ENCODE peak calls at places on chromosome 18, in five cellular contexts. I is cardiac muscle cell, H is Panc1, O is kidney, M is fibroblast of villous mesenchyme. C is an unnamed sample.

GRCh38 chr18:31977270-31977872 is 34.4 kb upstream of the TRAPPC8 start:
- DNase-seq in I (peak), H (no peak), O (no peak), M (peak), C (peak)

GRCh38 chr18:13608791-13609552 is 117.4 kb downstream of the FAM210A start:
- DNase-seq in I (no peak), H (no peak), O (no peak), M (no peak), C (no peak)

GRCh38 chr18:35810505-35810904 is 162.0 kb upstream of the RMP24 start:
- DNase-seq in I (no peak), H (no peak), O (no peak), M (no peak), C (no peak)

GRCh38 chr18:36179562-36180334 is 7.5 kb upstream of the MOCOS start:
- DNase-seq in I (peak), H (no peak), O (no peak), M (peak), C (peak)

GRCh38 chr18:13292736-13293135 is 74.2 kb downstream of the LDLRAD4 start:
- DNase-seq in I (no peak), H (no peak), O (no peak), M (no peak), C (no peak)

GRCh38 chr18:30743033-30743432 is 299.5 kb downstream of the DSC3 start:
- DNase-seq in I (no peak), H (no peak), O (no peak), M (no peak), C (no peak)

GRCh38 chr18:46574740-46575108 is 82.3 kb downstream of the LOXHD1 start:
- DNase-seq in I (no peak), H (no peak), O (no peak), M (no peak), C (no peak)

GRCh38 chr18:35155403-35156117 is 85.3 kb upstream of the ZNF397 start:
- DNase-seq in I (peak), H (no peak), O (no peak), M (no peak), C (peak)

GRCh38 chr18:57833441-57834101 is 30.5 kb upstream of the ATP8B1 start:
- DNase-seq in I (peak), H (no peak), O (no peak), M (peak), C (no peak)

GRCh38 chr18:44866103-44866502 is 185.4 kb downstream of the SETBP1 start:
- DNase-seq in I (no peak), H (no peak), O (no peak), M (no peak), C (no peak)

GRCh38 chr18:44859263-44859662 is 178.6 kb downstream of the SETBP1 start:
- DNase-seq in I (no peak), H (no peak), O (no peak), M (no peak), C (no peak)

GRCh38 chr18:44857744-44858143 is 177.1 kb downstream of the SETBP1 start:
- DNase-seq in I (no peak), H (no peak), O (no peak), M (no peak), C (no peak)

GRCh38 chr18:44859751-44860458 is 179.2 kb downstream of the SETBP1 start:
- DNase-seq in I (no peak), H (no peak), O (no peak), M (no peak), C (no peak)

DNA sequence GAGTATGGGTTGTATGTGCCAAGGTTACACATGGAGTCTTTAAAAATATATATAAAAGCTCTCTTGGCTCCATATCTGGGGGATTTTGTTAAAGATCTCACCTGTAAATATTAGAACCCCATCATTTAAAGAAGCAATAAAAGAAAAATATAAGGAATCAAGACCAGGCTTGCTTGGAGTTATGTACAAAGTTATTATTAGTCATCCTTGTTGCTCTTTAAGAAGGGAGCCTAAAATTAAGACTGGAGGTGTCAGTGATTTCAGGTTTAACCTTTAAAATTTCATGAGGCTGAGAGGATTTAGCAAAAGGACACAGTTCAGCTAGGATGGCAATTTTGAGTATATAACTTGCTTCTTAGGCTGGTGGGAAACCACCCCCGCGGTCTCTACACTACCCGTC is 181.4 kb downstream of the SETBP1 start:
- DNase-seq in I (no peak), H (no peak), O (no peak), M (no peak), C (no peak)
- TF ChIP-seq CTCF in I (no peak), H (no peak), O (no peak), M (no peak), C (no peak)

DNA sequence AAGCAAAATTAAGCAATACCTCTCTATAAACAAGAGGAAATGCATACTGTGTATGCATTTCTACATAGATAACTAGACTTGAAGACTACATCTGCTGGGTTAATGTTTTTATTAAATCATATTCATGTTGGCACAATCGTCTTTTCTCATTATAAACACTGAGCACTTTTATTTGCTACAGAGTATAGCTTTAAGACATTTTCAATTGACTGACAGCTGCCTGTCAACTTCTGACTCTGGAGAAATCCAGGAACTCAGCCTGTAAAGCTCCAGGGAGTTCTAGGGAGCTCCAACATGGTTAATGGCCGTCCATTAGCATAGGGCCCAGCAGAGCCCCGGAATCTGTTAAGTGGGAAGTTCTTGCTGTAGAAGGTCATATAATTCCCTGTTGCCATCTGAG is 243.3 kb upstream of the ZNF521 start:
- DNase-seq in I (no peak), H (no peak), O (no peak), M (peak), C (no peak)
- H3K4me3 ChIP-seq in I (no peak), H (no peak), O (no peak), M (no peak), C (no peak)

GRCh38 chr18:73827801-73828200 is 319.8 kb downstream of the FBXO15 start:
- DNase-seq in I (no peak), H (no peak), O (no peak), M (no peak), C (no peak)
- TF ChIP-seq CTCF in I (no peak), H (no peak), O (no peak), M (no peak), C (no peak)

DNA sequence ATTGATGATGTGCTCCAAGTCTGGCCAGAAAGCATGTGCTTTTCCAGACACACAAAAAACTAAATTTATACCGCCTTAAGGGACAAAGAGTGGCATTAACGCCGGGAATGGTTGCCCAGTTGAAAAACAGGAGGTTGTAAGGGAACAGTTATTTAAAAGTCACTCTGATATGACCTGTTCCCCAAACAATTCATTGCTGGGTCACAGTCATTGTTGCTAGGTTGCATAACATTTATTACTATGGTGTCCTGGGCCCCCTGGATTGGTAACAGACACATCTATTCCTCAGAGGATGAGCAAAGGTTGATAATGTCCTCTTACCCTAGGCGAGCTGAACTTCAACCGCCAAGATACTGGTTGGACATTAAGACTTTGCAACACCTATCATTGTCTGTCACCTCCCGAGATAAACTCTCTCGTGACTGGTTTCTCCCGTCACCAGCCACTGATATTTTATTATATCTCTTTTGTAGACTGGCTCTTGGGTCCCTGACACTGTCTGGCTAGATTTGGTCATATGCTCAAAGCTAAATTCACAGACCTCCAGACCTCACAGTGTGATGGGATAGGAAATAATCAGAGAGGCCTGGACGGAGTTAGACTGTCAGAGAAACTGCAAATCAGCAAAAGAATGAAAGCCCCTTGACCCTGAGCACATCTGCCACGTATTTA is 361.3 kb downstream of the ZNF521 start:
- DNase-seq in I (no peak), H (no peak), O (no peak), M (no peak), C (no peak)
- H3K4me3 ChIP-seq in I (no peak), H (no peak), O (no peak), M (no peak), C (no peak)

GRCh38 chr18:52869942-52870907 is 530.2 kb downstream of the DCC start:
- DNase-seq in I (no peak), H (no peak), O (peak), M (no peak), C (no peak)
- TF ChIP-seq CTCF in I (no peak), H (no peak), O (no peak), M (no peak), C (no peak)

GRCh38 chr18:63331105-63331504 is 11.5 kb upstream of the BCL2 start:
- DNase-seq in I (no peak), H (no peak), O (no peak), M (no peak), C (no peak)

GRCh38 chr18:63339920-63340484 is 20.4 kb upstream of the BCL2 start:
- DNase-seq in I (peak), H (no peak), O (no peak), M (peak), C (no peak)

GRCh38 chr18:63342206-63342605 is 22.6 kb upstream of the BCL2 start:
- DNase-seq in I (peak), H (no peak), O (no peak), M (peak), C (peak)

GRCh38 chr18:63336366-63337099 is 17.0 kb upstream of the BCL2 start:
- DNase-seq in I (peak), H (no peak), O (no peak), M (peak), C (peak)
- H3K4me3 ChIP-seq in I (no peak), H (no peak), O (no peak), M (no peak), C (peak)

GRCh38 chr18:79353238-79353637 is 42.5 kb upstream of the NFATC1 start:
- DNase-seq in I (peak), H (no peak), O (no peak), M (peak), C (peak)
- TF ChIP-seq CTCF in I (peak), H (no peak), O (no peak), M (peak), C (peak)

GRCh38 chr18:79503406-79503805 is 107.7 kb downstream of the NFATC1 start:
- DNase-seq in I (no peak), H (no peak), O (no peak), M (no peak), C (no peak)
- H3K4me3 ChIP-seq in I (no peak), H (no peak), O (no peak), M (no peak), C (no peak)